ENCODE peak calls at places on chromosomes 12 and 14, in seven cellular contexts. W is uterus, T is NT2/D1, O is colonic mucosa, C is neuronal stem cell, Y is pancreas, M is psoas muscle. D is an unnamed sample. For H3K4me1, the result is how much of the 10 kb centered on the place peaks cover.

GRCh38 chr12:82862069-82862841 is 175.5 kb downstream of the TMTC2 start:
- DNase-seq in W (no peak), T (no peak), O (no peak), C (no peak), Y (no peak), M (no peak), D (no peak)

GRCh38 chr14:28707814-28708213 is 58.8 kb upstream of the FOXG1 start:
- DNase-seq in W (no peak), T (no peak), O (no peak), C (no peak), Y (no peak), M (no peak), D (no peak)

GRCh38 chr12:75816892-75817291 is 214.7 kb downstream of the PHLDA1 start:
- DNase-seq in W (no peak), T (no peak), O (no peak), C (no peak), Y (no peak), M (no peak), D (no peak)

GRCh38 chr14:55398679-55399078 is 13.0 kb downstream of the ATG14 start:
- DNase-seq in W (peak), T (no peak), O (no peak), C (no peak), Y (no peak), M (no peak), D (peak)

GRCh38 chr12:132162508-132163031 is 18.3 kb downstream of the NOC4L start:
- DNase-seq in W (no peak), T (no peak), O (no peak), C (no peak), Y (no peak), M (peak), D (no peak)

GRCh38 chr12:80400591-80400991 is 43.4 kb upstream of the PTPRQ start:
- DNase-seq in W (no peak), T (no peak), O (no peak), C (no peak), Y (no peak), M (no peak), D (no peak)

GRCh38 chr12:124461851-124462623 is 105.4 kb downstream of the NCOR2 start:
- DNase-seq in W (no peak), T (no peak), O (no peak), C (no peak), Y (no peak), M (no peak), D (no peak)

GRCh38 chr12:44031472-44032185 is 195.7 kb downstream of the TMEM117 start:
- DNase-seq in W (no peak), T (no peak), O (no peak), C (no peak), Y (no peak), M (no peak), D (no peak)

DNA sequence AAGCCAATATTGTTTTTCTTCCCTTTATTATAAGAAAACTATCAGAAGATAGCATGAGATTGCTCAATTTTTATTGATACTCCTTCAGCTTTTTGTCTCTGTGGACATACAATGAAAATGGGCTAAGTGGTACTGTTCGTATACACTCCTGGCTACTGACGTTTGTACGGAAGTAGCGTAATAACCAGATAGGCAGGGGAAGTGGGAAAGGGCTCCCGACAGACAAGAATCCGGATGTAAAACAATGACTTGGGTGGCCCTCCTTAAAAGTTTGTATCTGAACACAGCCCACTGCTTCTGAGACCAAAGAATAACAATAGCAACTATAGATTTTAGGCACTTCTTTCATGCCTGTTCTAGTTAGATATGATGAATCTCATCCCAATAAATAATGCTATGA is 99.6 kb downstream of the RPS6KA5 start:
- DNase-seq in W (no peak), T (no peak), O (no peak), C (no peak), Y (no peak), M (no peak), D (no peak)
- H3K4me1 ChIP-seq in W (under half), T (under half), O (under half), C (under half), Y (under half), M (under half), D (under half)

GRCh38 chr12:100953217-100953616 is 158.6 kb downstream of the ANO4 start:
- DNase-seq in W (no peak), T (no peak), O (no peak), C (no peak), Y (no peak), M (no peak), D (no peak)

GRCh38 chr12:100955139-100955538 is 160.6 kb downstream of the ANO4 start:
- DNase-seq in W (peak), T (peak), O (no peak), C (no peak), Y (no peak), M (no peak), D (no peak)

GRCh38 chr12:100953677-100954076 is 159.1 kb downstream of the ANO4 start:
- DNase-seq in W (no peak), T (peak), O (no peak), C (no peak), Y (no peak), M (no peak), D (no peak)

GRCh38 chr12:100956311-100956852 is 161.8 kb downstream of the ANO4 start:
- DNase-seq in W (no peak), T (no peak), O (no peak), C (no peak), Y (no peak), M (no peak), D (peak)

GRCh38 chr12:100954118-100954517 is 159.5 kb downstream of the ANO4 start:
- DNase-seq in W (no peak), T (no peak), O (no peak), C (no peak), Y (no peak), M (no peak), D (no peak)
- H3K4me1 ChIP-seq in W (under half), T (under half), O (under half), C (under half), Y (under half), M (under half), D (under half)

DNA sequence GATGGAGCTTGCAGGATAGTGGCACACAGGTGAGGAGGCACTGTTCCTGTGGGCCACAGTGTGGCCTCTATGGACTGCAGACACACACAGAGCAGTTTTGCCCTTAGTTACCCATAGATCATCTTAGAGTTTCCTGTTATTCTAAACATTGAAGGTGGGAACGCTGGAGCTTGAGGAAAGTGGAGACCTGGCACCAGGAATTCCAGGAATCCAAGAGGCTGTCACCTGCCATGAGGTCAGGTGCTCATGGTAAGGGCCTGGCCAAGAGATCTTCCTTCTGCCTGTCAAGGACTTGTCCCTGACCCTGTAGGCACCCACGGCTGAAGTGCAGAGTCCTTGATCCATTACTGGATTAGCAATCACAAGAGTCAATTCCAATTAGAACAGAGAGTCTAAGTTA is 65.2 kb upstream of the ACTN1 start:
- DNase-seq in W (no peak), T (no peak), O (no peak), C (no peak), Y (no peak), M (no peak), D (no peak)
- H3K4me1 ChIP-seq in W (under half), T (under half), O (under half), C (under half), Y (under half), M (under half), D (half or more)

GRCh38 chr12:47214001-47214619 is 134.4 kb upstream of the AMIGO2 start:
- DNase-seq in W (no peak), T (no peak), O (no peak), C (no peak), Y (no peak), M (no peak), D (no peak)

GRCh38 chr12:47212701-47213039 is 132.9 kb upstream of the AMIGO2 start:
- DNase-seq in W (no peak), T (no peak), O (no peak), C (no peak), Y (no peak), M (no peak), D (no peak)

GRCh38 chr12:47207829-47208248 is 128.1 kb upstream of the AMIGO2 start:
- DNase-seq in W (no peak), T (no peak), O (no peak), C (no peak), Y (no peak), M (no peak), D (no peak)

GRCh38 chr12:47209014-47209413 is 129.3 kb upstream of the AMIGO2 start:
- DNase-seq in W (no peak), T (no peak), O (no peak), C (no peak), Y (no peak), M (no peak), D (no peak)

DNA sequence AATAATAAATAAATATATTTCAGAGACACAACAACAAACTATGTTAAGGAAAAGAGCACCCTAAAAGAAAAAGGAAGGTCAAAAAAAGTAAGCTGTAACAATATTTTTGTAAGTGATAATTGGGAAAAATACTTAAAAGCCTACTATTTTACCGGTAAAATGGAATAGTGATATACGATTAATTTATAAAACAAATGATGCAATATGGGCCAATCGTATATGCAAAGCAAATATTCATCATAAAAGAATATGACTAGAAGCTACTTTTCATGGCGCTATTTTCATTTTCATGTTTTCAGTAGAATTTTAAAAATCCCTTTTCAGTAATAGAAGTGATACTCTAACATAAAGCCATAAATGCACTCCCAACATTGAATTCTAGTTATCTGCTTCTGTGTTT is 131.0 kb upstream of the AMIGO2 start:
- DNase-seq in W (no peak), T (no peak), O (no peak), C (no peak), Y (no peak), M (no peak), D (no peak)
- H3K4me1 ChIP-seq in W (under half), T (under half), O (under half), C (under half), Y (under half), M (under half), D (under half)

DNA sequence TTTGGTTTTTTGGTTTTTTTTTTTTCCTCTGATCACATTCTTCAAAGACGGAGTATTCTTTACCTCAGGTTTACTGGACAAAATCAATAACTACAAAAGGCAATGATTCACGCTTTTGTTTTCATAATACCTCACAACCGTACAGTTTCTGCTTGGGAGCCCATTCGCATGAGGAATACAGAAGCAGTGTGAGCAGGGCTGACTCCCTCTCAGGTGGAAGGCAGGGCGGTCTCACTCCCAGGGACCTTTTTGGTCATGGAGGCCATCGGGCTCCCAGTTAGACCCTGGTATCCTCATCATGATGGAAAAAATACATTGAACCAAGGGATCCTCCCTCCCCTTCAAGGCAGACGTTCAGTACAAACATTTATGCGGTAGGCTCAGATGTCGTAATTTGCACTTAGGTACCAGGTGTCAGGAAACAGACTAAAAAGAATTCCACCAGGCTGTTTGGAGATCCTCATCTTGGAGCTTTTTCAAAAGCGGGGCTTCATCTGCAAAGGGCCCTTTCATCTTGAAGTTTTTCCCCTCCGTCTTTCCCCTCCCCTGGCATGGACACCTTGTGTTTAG is 19.0 kb upstream of the TIGAR start:
- DNase-seq in W (no peak), T (no peak), O (no peak), C (no peak), Y (no peak), M (no peak), D (no peak)
- H3K4me1 ChIP-seq in W (under half), T (under half), O (under half), C (under half), Y (under half), M (under half), D (under half)

GRCh38 chr14:89201645-89202044 is 215.4 kb downstream of the FOXN3 start:
- DNase-seq in W (no peak), T (no peak), O (no peak), C (no peak), Y (no peak), M (no peak), D (no peak)

GRCh38 chr14:89207925-89208328 is 209.1 kb downstream of the FOXN3 start:
- DNase-seq in W (no peak), T (no peak), O (no peak), C (no peak), Y (no peak), M (no peak), D (no peak)

GRCh38 chr14:89202413-89202812 is 214.6 kb downstream of the FOXN3 start:
- DNase-seq in W (no peak), T (no peak), O (no peak), C (no peak), Y (no peak), M (no peak), D (no peak)

GRCh38 chr14:89206426-89206825 is 210.6 kb downstream of the FOXN3 start:
- DNase-seq in W (no peak), T (no peak), O (no peak), C (no peak), Y (no peak), M (peak), D (no peak)

GRCh38 chr14:89205137-89205740 is 211.8 kb downstream of the FOXN3 start:
- DNase-seq in W (no peak), T (no peak), O (no peak), C (no peak), Y (no peak), M (no peak), D (no peak)
- H3K4me1 ChIP-seq in W (under half), T (under half), O (under half), C (under half), Y (under half), M (under half), D (under half)